ENCODE peak calls at places on chromosomes 13 and 19, in six cellular contexts. One of them, this sample, is unnamed.

GRCh38 chr13:54758795-54759194 is 1730.2 kb downstream of the OLFM4 start:
- DNase-seq in astrocyte of the hippocampus: no peak
- DNase-seq in GM12892: no peak
- DNase-seq in T-helper 2 cell: no peak
- DNase-seq in H54: no peak
- DNase-seq in cardiac muscle cell: no peak
- DNase-seq in this sample: no peak

GRCh38 chr19:2229103-2230028 is 6.8 kb downstream of the PLEKHJ1 start:
- DNase-seq in T-helper 2 cell: no peak
- DNase-seq in H54: no peak
- DNase-seq in GM12892: no peak
- DNase-seq in cardiac muscle cell: no peak
- DNase-seq in astrocyte of the hippocampus: no peak
- DNase-seq in this sample: no peak

GRCh38 chr19:31772915-31773314 is 423.7 kb upstream of the TSHZ3 start:
- DNase-seq in GM12892: no peak
- DNase-seq in H54: no peak
- DNase-seq in cardiac muscle cell: no peak
- DNase-seq in astrocyte of the hippocampus: no peak
- DNase-seq in T-helper 2 cell: no peak
- DNase-seq in this sample: no peak

GRCh38 chr13:113506025-113506685 is 15.6 kb upstream of the DCUN1D2 start:
- DNase-seq in H54: no peak
- DNase-seq in GM12892: no peak
- DNase-seq in astrocyte of the hippocampus: no peak
- DNase-seq in cardiac muscle cell: no peak
- DNase-seq in T-helper 2 cell: no peak
- DNase-seq in this sample: no peak

GRCh38 chr13:110565296-110565695 is 3.8 kb upstream of the RAB20 start:
- DNase-seq in T-helper 2 cell: no peak
- DNase-seq in GM12892: no peak
- DNase-seq in astrocyte of the hippocampus: peak; percentile 16
- DNase-seq in H54: no peak
- DNase-seq in cardiac muscle cell: no peak
- DNase-seq in this sample: no peak

GRCh38 chr19:3474015-3474414 is 6.3 kb downstream of the SMIM24 start:
- DNase-seq in GM12892: no peak
- DNase-seq in astrocyte of the hippocampus: no peak
- DNase-seq in H54: no peak
- DNase-seq in T-helper 2 cell: no peak
- DNase-seq in cardiac muscle cell: no peak
- DNase-seq in this sample: no peak

GRCh38 chr13:71368301-71368700 is 498.7 kb downstream of the DACH1 start:
- DNase-seq in GM12892: no peak
- DNase-seq in H54: no peak
- DNase-seq in cardiac muscle cell: no peak
- DNase-seq in T-helper 2 cell: no peak
- DNase-seq in astrocyte of the hippocampus: no peak
- DNase-seq in this sample: no peak

GRCh38 chr19:50932018-50932689 is 20.7 kb downstream of the KLK5 start:
- DNase-seq in cardiac muscle cell: no peak
- DNase-seq in T-helper 2 cell: no peak
- DNase-seq in astrocyte of the hippocampus: no peak
- DNase-seq in GM12892: no peak
- DNase-seq in H54: no peak
- DNase-seq in this sample: no peak

GRCh38 chr19:22620912-22621311 is 13.2 kb upstream of the ZNF492 start:
- DNase-seq in cardiac muscle cell: no peak
- DNase-seq in H54: no peak
- DNase-seq in astrocyte of the hippocampus: no peak
- DNase-seq in T-helper 2 cell: no peak
- DNase-seq in GM12892: no peak
- DNase-seq in this sample: no peak

GRCh38 chr19:56692496-56692895 is 20.9 kb upstream of the ZNF835 start:
- DNase-seq in T-helper 2 cell: no peak
- DNase-seq in H54: no peak
- DNase-seq in GM12892: no peak
- DNase-seq in astrocyte of the hippocampus: peak; percentile 58
- DNase-seq in cardiac muscle cell: no peak
- DNase-seq in this sample: no peak

GRCh38 chr13:52850396-52851152 is 2.1 kb upstream of the PCDH8 start:
- DNase-seq in H54: peak; percentile 31
- DNase-seq in astrocyte of the hippocampus: peak; percentile 88
- DNase-seq in cardiac muscle cell: peak; percentile 79
- DNase-seq in T-helper 2 cell: peak; percentile 78
- DNase-seq in GM12892: peak; percentile 77
- DNase-seq in this sample: peak; percentile 92

GRCh38 chr19:35059006-35059798 is 17.7 kb downstream of the HPN start:
- DNase-seq in T-helper 2 cell: no peak
- DNase-seq in GM12892: no peak
- DNase-seq in astrocyte of the hippocampus: no peak
- DNase-seq in cardiac muscle cell: no peak
- DNase-seq in H54: no peak
- DNase-seq in this sample: no peak

GRCh38 chr19:3683866-3684816 is 16.1 kb downstream of the PIP5K1C start:
- DNase-seq in astrocyte of the hippocampus: peak; percentile 56
- DNase-seq in T-helper 2 cell: no peak
- DNase-seq in GM12892: peak; percentile 70
- DNase-seq in H54: no peak
- DNase-seq in cardiac muscle cell: peak; percentile 61
- DNase-seq in this sample: no peak

GRCh38 chr19:33254245-33254824 is 28.7 kb upstream of the SLC7A10 start:
- DNase-seq in cardiac muscle cell: no peak
- DNase-seq in astrocyte of the hippocampus: no peak
- DNase-seq in GM12892: no peak
- DNase-seq in H54: no peak
- DNase-seq in T-helper 2 cell: no peak
- DNase-seq in this sample: no peak

GRCh38 chr13:43132228-43132627 is 108.8 kb downstream of the DNAJC15 start:
- DNase-seq in cardiac muscle cell: peak; percentile 58
- DNase-seq in H54: peak; percentile 19
- DNase-seq in T-helper 2 cell: peak; percentile 12
- DNase-seq in GM12892: no peak
- DNase-seq in astrocyte of the hippocampus: peak; percentile 69
- DNase-seq in this sample: peak; percentile 61

GRCh38 chr13:39259371-39259770 is 221.1 kb downstream of the NHLRC3 start:
- DNase-seq in H54: no peak
- DNase-seq in astrocyte of the hippocampus: no peak
- DNase-seq in T-helper 2 cell: peak; percentile 46
- DNase-seq in GM12892: no peak
- DNase-seq in cardiac muscle cell: no peak
- DNase-seq in this sample: no peak

GRCh38 chr13:85469320-85469719 is 329.9 kb downstream of the SLITRK6 start:
- DNase-seq in T-helper 2 cell: no peak
- DNase-seq in astrocyte of the hippocampus: no peak
- DNase-seq in cardiac muscle cell: no peak
- DNase-seq in GM12892: no peak
- DNase-seq in H54: no peak
- DNase-seq in this sample: no peak

GRCh38 chr19:38250821-38251563 is 5.2 kb downstream of the PPP1R14A start:
- DNase-seq in astrocyte of the hippocampus: peak; percentile 68
- DNase-seq in GM12892: no peak
- DNase-seq in cardiac muscle cell: peak; percentile 73
- DNase-seq in H54: no peak
- DNase-seq in T-helper 2 cell: no peak
- DNase-seq in this sample: no peak

GRCh38 chr19:14985133-14985532 is 5.5 kb upstream of the SLC1A6 start:
- DNase-seq in H54: no peak
- DNase-seq in T-helper 2 cell: no peak
- DNase-seq in astrocyte of the hippocampus: no peak
- DNase-seq in cardiac muscle cell: no peak
- DNase-seq in GM12892: no peak
- DNase-seq in this sample: no peak

This sample was measured in HAP-1.